ENCODE peak calls at places on chromosomes 16 and 17, in ten cellular contexts. S, M, J, R, Q, I, Z, W, D and Y are unnamed samples.

GRCh38 chr17:41013181-41013580 is 4.3 kb upstream of the KRTAP3-1 start:
- DNase-seq in S (no peak), M (no peak), J (no peak), R (peak; percentile 13), Q (no peak), I (no peak), Z (no peak), W (no peak), D (no peak), Y (no peak)

GRCh38 chr17:19021622-19022083 is 17.1 kb upstream of the FAM83G start:
- DNase-seq in S (no peak), M (no peak), J (no peak), R (no peak), Q (no peak), I (no peak), Z (no peak), W (no peak), D (no peak), Y (peak; percentile 54)

GRCh38 chr16:82792704-82793103 is 165.9 kb downstream of the CDH13 start:
- DNase-seq in S (no peak), M (no peak), J (no peak), R (no peak), Q (no peak), I (no peak), Z (no peak), W (no peak), D (no peak), Y (no peak)

GRCh38 chr17:17494499-17495447 is 1.4 kb downstream of the RASD1 start:
- DNase-seq in S (no peak), M (peak; percentile 56), J (no peak), R (peak; percentile 43), Q (peak; percentile 80), I (peak; percentile 36), Z (no peak), W (peak; percentile 74), D (peak; percentile 90), Y (peak; percentile 45)

GRCh38 chr17:37592291-37592690 is 16.9 kb downstream of the SYNRG start:
- DNase-seq in S (no peak), M (no peak), J (no peak), R (no peak), Q (no peak), I (no peak), Z (no peak), W (no peak), D (no peak), Y (no peak)

GRCh38 chr17:18280766-18281165 is 20.3 kb downstream of the MIEF2 start:
- DNase-seq in S (no peak), M (no peak), J (no peak), R (no peak), Q (no peak), I (no peak), Z (no peak), W (no peak), D (no peak), Y (no peak)

GRCh38 chr16:90019201-90019542 is at the start of gene DBNDD1:
- DNase-seq in S (no peak), M (no peak), J (no peak), R (no peak), Q (no peak), I (no peak), Z (no peak), W (no peak), D (no peak), Y (no peak)

GRCh38 chr17:58513391-58513912 is 986 bp downstream of the MTMR4 start:
- DNase-seq in S (no peak), M (no peak), J (no peak), R (no peak), Q (no peak), I (peak; percentile 43), Z (no peak), W (no peak), D (no peak), Y (no peak)